ENCODE peak calls at places on chromosomes 3 and 15, in ten cellular contexts. O, J, N, Z, E, C, I, H, X and Q are unnamed samples.

GRCh38 chr3:197088370-197088769 is 58.8 kb upstream of the MELTF start:
- DNase-seq in O (no peak), J (peak; percentile 5), N (no peak), Z (peak; percentile 5), E (no peak), C (peak; percentile 15), I (no peak), H (no peak), X (no peak), Q (no peak)

GRCh38 chr3:180433172-180433571 is 168.8 kb upstream of the TTC14 start:
- DNase-seq in O (peak; percentile 80), J (no peak), N (peak; percentile 22), Z (no peak), E (no peak), C (peak; percentile 36), I (no peak), H (no peak), X (no peak), Q (no peak)

GRCh38 chr3:111690242-111690641 is 95.1 kb upstream of the ZBED2 start:
- DNase-seq in O (no peak), J (peak; percentile 30), N (peak; percentile 78), Z (no peak), E (no peak), C (no peak), I (no peak), H (no peak), X (no peak), Q (no peak)

GRCh38 chr3:9316881-9317341 is 45.9 kb upstream of the THUMPD3 start:
- DNase-seq in O (peak; percentile 5), J (no peak), N (peak; percentile 28), Z (no peak), E (no peak), C (peak; percentile 77), I (peak; percentile 24), H (no peak), X (peak; percentile 47), Q (no peak)

GRCh38 chr3:143280984-143281383 is 161.4 kb downstream of the CHST2 start:
- DNase-seq in O (no peak), J (no peak), N (no peak), Z (no peak), E (no peak), C (no peak), I (no peak), H (no peak), X (no peak), Q (no peak)

GRCh38 chr3:134749174-134749573 is 45.9 kb upstream of the EPHB1 start:
- DNase-seq in O (no peak), J (no peak), N (no peak), Z (no peak), E (no peak), C (no peak), I (no peak), H (no peak), X (no peak), Q (no peak)

GRCh38 chr3:45188714-45189659 is 37.1 kb downstream of the TMEM158 start:
- DNase-seq in O (no peak), J (no peak), N (no peak), Z (no peak), E (no peak), C (no peak), I (no peak), H (no peak), X (no peak), Q (no peak)

GRCh38 chr3:45055411-45056143 is 29.5 kb downstream of the CLEC3B start:
- DNase-seq in O (no peak), J (no peak), N (no peak), Z (peak; percentile 80), E (no peak), C (peak; percentile 64), I (no peak), H (peak; percentile 49), X (no peak), Q (no peak)

GRCh38 chr15:63476229-63476632 is 28.2 kb upstream of the USP3 start:
- DNase-seq in O (peak; percentile 88), J (no peak), N (peak; percentile 97), Z (no peak), E (no peak), C (peak; percentile 89), I (no peak), H (peak; percentile 98), X (no peak), Q (no peak)

GRCh38 chr3:147161833-147162232 is 244.5 kb downstream of the ZIC4 start:
- DNase-seq in O (no peak), J (no peak), N (no peak), Z (peak; percentile 2), E (no peak), C (no peak), I (no peak), H (no peak), X (no peak), Q (no peak)

GRCh38 chr3:108342829-108343478 is 46.6 kb downstream of the HHLA2 start:
- DNase-seq in O (no peak), J (no peak), N (peak; percentile 9), Z (no peak), E (no peak), C (peak; percentile 77), I (no peak), H (no peak), X (no peak), Q (no peak)

GRCh38 chr3:82978368-82978767 is 1216.9 kb upstream of the GBE1 start:
- DNase-seq in O (no peak), J (no peak), N (no peak), Z (no peak), E (no peak), C (no peak), I (no peak), H (no peak), X (peak; percentile 1), Q (no peak)

GRCh38 chr15:31383150-31383549 is 56.5 kb downstream of the KLF13 start:
- DNase-seq in O (no peak), J (no peak), N (no peak), Z (no peak), E (no peak), C (no peak), I (no peak), H (no peak), X (no peak), Q (no peak)

GRCh38 chr3:134334901-134335280 is 39.4 kb downstream of the AMOTL2 start:
- DNase-seq in O (no peak), J (no peak), N (no peak), Z (no peak), E (no peak), C (no peak), I (no peak), H (no peak), X (no peak), Q (no peak)

DNA sequence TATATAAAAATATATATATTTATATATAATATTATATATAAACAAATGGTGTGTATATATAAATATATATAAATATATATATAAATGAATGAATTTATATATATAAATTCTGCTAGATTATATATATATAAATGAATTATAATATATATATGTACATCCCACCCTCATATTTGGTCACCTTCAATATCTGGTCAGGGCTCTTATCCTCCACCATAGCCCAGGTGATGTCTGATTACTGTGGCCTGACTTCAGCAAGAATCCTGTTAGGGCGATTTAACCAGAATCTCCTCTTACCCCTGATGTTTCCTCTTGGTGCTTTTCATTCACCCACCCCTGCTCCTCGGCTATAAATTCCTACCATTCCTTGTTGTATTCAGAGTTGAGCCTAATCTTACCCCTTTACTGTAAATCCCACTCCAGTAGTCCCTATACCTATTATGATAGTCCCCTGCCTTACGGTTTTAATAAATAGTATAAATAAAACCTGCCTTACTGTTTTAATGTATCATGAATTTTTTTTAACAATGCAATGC is 439.6 kb downstream of the PLOD2 start:
- DNase-seq in O (no peak), J (no peak), N (no peak), Z (no peak), E (no peak), C (no peak), I (no peak), H (no peak), X (no peak), Q (no peak)
- TF ChIP-seq CTCF in O (no peak), J (no peak), N (no peak), Z (no peak), E (no peak), C (no peak), I (no peak), H (no peak), X (no peak), Q (no peak)

GRCh38 chr3:170320471-170321121 is 36.9 kb upstream of the SKIL start:
- DNase-seq in O (no peak), J (no peak), N (peak; percentile 10), Z (no peak), E (no peak), C (no peak), I (no peak), H (no peak), X (no peak), Q (no peak)
- TF ChIP-seq CTCF in O (no peak), J (no peak), N (no peak), Z (no peak), E (no peak), C (no peak), I (no peak), H (no peak), X (no peak), Q (no peak)

DNA sequence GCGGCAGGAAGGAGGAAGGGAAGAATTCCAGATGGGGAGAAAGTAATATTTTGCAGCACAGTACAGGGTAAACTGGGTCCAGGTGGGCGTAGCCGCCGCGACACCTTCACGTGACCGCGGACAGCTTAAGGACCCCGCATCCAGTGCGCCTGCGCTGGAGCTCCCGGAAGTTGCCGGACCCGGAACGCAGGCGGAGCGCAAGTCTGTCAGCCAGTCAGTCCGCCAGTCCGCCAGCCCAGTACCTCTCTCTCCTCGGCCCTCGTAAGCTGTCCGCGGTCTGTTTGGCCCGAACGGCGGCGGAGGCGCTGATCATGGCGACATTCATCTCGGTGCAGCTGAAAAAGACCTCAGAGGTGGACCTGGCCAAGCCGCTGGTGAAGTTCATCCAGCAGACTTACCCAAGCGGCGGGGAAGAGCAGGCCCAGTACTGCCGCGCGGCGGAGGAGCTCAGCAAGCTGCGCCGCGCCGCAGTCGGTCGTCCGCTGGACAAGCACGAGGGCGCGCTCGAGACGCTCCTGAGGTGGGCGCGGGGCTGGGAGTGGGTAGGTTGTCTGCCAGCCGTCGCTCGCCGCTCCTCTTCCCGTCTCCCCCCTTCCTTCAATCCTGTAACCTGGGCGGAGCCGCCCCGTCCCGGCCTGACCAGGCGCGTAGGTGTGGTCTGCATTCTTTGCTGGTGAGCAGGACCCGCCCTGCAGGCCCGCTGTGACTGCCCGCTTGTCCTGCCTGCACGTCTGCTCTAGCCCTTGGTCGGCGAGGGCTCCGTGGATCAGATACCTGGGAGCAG is at the start of gene PDCD6IP:
- DNase-seq in O (peak; percentile 91), J (peak; percentile 91), N (peak; percentile 89), Z (peak; percentile 93), E (peak; percentile 77), C (peak; percentile 95), I (peak; percentile 94), H (peak; percentile 95), X (peak; percentile 84), Q (peak; percentile 88)
- TF ChIP-seq CTCF in O (no peak), J (no peak), N (peak; percentile 33), Z (no peak), E (peak; percentile 23), C (peak; percentile 29), I (no peak), H (no peak), X (peak; percentile 31), Q (no peak)

DNA sequence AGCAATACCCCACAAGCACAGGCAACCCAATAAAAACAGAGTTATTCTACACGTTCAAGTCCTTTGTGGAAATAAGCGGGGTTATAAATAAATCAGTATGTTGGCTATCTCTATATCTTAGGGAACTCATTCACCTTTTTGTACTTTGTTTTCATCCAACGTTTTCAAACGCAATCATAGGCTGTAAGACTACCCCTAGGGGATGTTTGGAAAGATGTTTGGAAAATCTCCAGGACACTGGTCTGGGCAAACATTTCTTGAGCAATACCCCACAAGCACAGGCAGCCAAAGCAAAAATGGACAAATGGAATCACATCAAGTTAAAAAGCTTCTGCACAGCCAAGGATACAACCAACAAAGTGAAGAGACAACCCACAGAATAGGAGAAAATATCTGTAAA is 70.1 kb downstream of the CLDN11 start:
- DNase-seq in O (peak; percentile 70), J (no peak), N (peak; percentile 48), Z (no peak), E (no peak), C (peak; percentile 91), I (no peak), H (peak; percentile 68), X (no peak), Q (no peak)
- TF ChIP-seq CTCF in O (no peak), J (no peak), N (no peak), Z (no peak), E (no peak), C (peak; percentile 6), I (no peak), H (no peak), X (no peak), Q (no peak)